ENCODE peak calls at places on chromosome 18, in nine cellular contexts. L is NCI-H2029; J is stimulated activated CD4-positive, alpha-beta T cell treated with anti-CD3 and anti-CD28 coated beads, Interleukin-1b, Interleukin-23, amount 100 ng/mL, for 4 hours; Z is ovary; A is OCI-LY7; G is dermis microvascular lymphatic vessel endothelial cell; U is H54; M is cardiac muscle cell; I is CD8-positive, alpha-beta memory T cell. O is an unnamed sample.

GRCh38 chr18:36015629-36016028 is 43.1 kb downstream of the RMP24 start:
- DNase-seq in L (no peak), J (no peak), Z (no peak), A (peak; percentile 58), G (no peak), U (no peak), M (no peak), I (no peak), O (no peak)

GRCh38 chr18:49591271-49591670 is 29.4 kb downstream of the LIPG start:
- DNase-seq in L (no peak), J (no peak), Z (no peak), A (no peak), G (no peak), U (no peak), M (no peak), I (no peak), O (no peak)

GRCh38 chr18:63736856-63737255 is 34.1 kb downstream of the SERPINB11 start:
- DNase-seq in L (no peak), J (no peak), Z (no peak), A (no peak), G (no peak), U (peak; percentile 7), M (no peak), I (no peak), O (no peak)

GRCh38 chr18:58042826-58043362 is 1.1 kb upstream of the NEDD4L start:
- DNase-seq in L (no peak), J (no peak), Z (no peak), A (no peak), G (no peak), U (no peak), M (peak; percentile 7), I (peak; percentile 62), O (peak; percentile 36)

GRCh38 chr18:5630766-5631413 is 87.1 kb upstream of the EPB41L3 start:
- DNase-seq in L (no peak), J (no peak), Z (peak; percentile 10), A (no peak), G (no peak), U (no peak), M (no peak), I (no peak), O (no peak)

GRCh38 chr18:49007663-49008062 is 56.9 kb upstream of the SMAD7 start:
- DNase-seq in L (no peak), J (no peak), Z (no peak), A (no peak), G (no peak), U (no peak), M (no peak), I (no peak), O (no peak)

GRCh38 chr18:74241426-74241825 is 50.3 kb downstream of the CYB5A start:
- DNase-seq in L (no peak), J (no peak), Z (no peak), A (no peak), G (no peak), U (no peak), M (no peak), I (no peak), O (no peak)

GRCh38 chr18:31364190-31364589 is 12.4 kb upstream of the DSG4 start:
- DNase-seq in L (no peak), J (no peak), Z (no peak), A (no peak), G (no peak), U (no peak), M (no peak), I (no peak), O (no peak)

GRCh38 chr18:8341481-8342230 is 267.6 kb upstream of the RAB12 start:
- DNase-seq in L (no peak), J (no peak), Z (no peak), A (no peak), G (no peak), U (no peak), M (peak; percentile 74), I (no peak), O (peak; percentile 27)

GRCh38 chr18:35334821-35335220 is 9.4 kb downstream of the ZNF24 start:
- DNase-seq in L (no peak), J (no peak), Z (no peak), A (no peak), G (no peak), U (no peak), M (peak; percentile 30), I (no peak), O (no peak)

GRCh38 chr18:21117385-21118135 is 5.9 kb upstream of the ROCK1 start:
- DNase-seq in L (no peak), J (no peak), Z (no peak), A (no peak), G (no peak), U (no peak), M (peak; percentile 80), I (no peak), O (no peak)

GRCh38 chr18:47749195-47749973 is 181.1 kb downstream of the SMAD2 start:
- DNase-seq in L (peak; percentile 46), J (peak; percentile 74), Z (peak; percentile 87), A (peak; percentile 18), G (peak; percentile 33), U (peak; percentile 66), M (peak; percentile 76), I (peak; percentile 78), O (peak; percentile 88)

GRCh38 chr18:60090170-60090569 is 190.4 kb downstream of the PMAIP1 start:
- DNase-seq in L (no peak), J (no peak), Z (no peak), A (peak; percentile 7), G (no peak), U (no peak), M (peak; percentile 34), I (no peak), O (no peak)

GRCh38 chr18:49967914-49968313 is 154.6 kb upstream of the ACAA2 start:
- DNase-seq in L (no peak), J (no peak), Z (no peak), A (no peak), G (no peak), U (no peak), M (no peak), I (no peak), O (no peak)

GRCh38 chr18:9132628-9133027 is 4.0 kb upstream of the ANKRD12 start:
- DNase-seq in L (no peak), J (no peak), Z (no peak), A (no peak), G (no peak), U (no peak), M (no peak), I (no peak), O (no peak)

GRCh38 chr18:33369711-33370449 is 70.6 kb downstream of the CCDC178 start:
- DNase-seq in L (no peak), J (no peak), Z (no peak), A (no peak), G (no peak), U (no peak), M (no peak), I (no peak), O (no peak)

GRCh38 chr18:25351773-25352628 is at the start of gene ZNF521:
- DNase-seq in L (peak; percentile 7), J (peak; percentile 8), Z (peak; percentile 89), A (peak; percentile 80), G (peak; percentile 91), U (peak; percentile 62), M (peak; percentile 92), I (peak; percentile 53), O (peak; percentile 90)

GRCh38 chr18:62399781-62400308 is 74.7 kb downstream of the TNFRSF11A start:
- DNase-seq in L (peak; percentile 54), J (no peak), Z (no peak), A (no peak), G (no peak), U (peak; percentile 40), M (no peak), I (no peak), O (peak; percentile 69)

GRCh38 chr18:63311481-63312409 is 7.8 kb downstream of the BCL2 start:
- DNase-seq in L (no peak), J (no peak), Z (no peak), A (no peak), G (no peak), U (no peak), M (no peak), I (no peak), O (no peak)

O was measured in ELF-1.